ENCODE peak calls at places on chromosomes 2 and 18, in four cellular contexts. F is choroid plexus epithelial cell, Y is fibroblast of lung, X is sciatic nerve. Q is an unnamed sample.

GRCh38 chr2:68646303-68646702 is 2.9 kb downstream of the PROKR1 start:
- DNase-seq in F (peak), Y (no peak), X (no peak), Q (no peak)

GRCh38 chr18:42114310-42114943 is 159.4 kb downstream of the PIK3C3 start:
- DNase-seq in X (peak), F (peak), Y (peak), Q (peak)

GRCh38 chr2:38945372-38945771 is 55.7 kb downstream of the ARHGEF33 start:
- DNase-seq in Y (no peak), F (no peak), X (no peak), Q (peak)

GRCh38 chr2:28639836-28640235 is 111.8 kb upstream of the PPP1CB start:
- DNase-seq in Y (no peak), F (no peak), X (no peak), Q (no peak)

GRCh38 chr2:172021955-172022354 is 22.2 kb downstream of the METAP1D start:
- DNase-seq in Y (peak), F (peak), X (no peak), Q (peak)

GRCh38 chr2:69023236-69023635 is 10.3 kb downstream of the ANTXR1 start:
- DNase-seq in Y (no peak), X (no peak), F (no peak), Q (no peak)

GRCh38 chr2:42195559-42195958 is 26.4 kb downstream of the EML4 start:
- DNase-seq in Y (peak), F (peak), X (no peak), Q (peak)

GRCh38 chr2:127733816-127734537 is 32.7 kb downstream of the SFT2D3 start:
- DNase-seq in F (peak), Y (peak), X (no peak), Q (peak)

GRCh38 chr2:121099329-121100318 is 185.4 kb downstream of the TFCP2L1 start:
- DNase-seq in X (no peak), Y (no peak), F (no peak), Q (no peak)

GRCh38 chr2:196482119-196483065 is 157.1 kb upstream of the CCDC150 start:
- DNase-seq in Y (peak), F (peak), X (no peak), Q (peak)

GRCh38 chr18:75052475-75052874 is 156.5 kb downstream of the PTGR3 start:
- DNase-seq in X (no peak), Y (no peak), F (no peak), Q (no peak)

GRCh38 chr18:35158728-35159443 is 81.9 kb upstream of the ZNF397 start:
- DNase-seq in X (no peak), F (no peak), Y (no peak), Q (no peak)

GRCh38 chr2:101516833-101517690 is 42.1 kb upstream of the RFX8 start:
- DNase-seq in F (peak), Y (peak), X (no peak), Q (peak)

GRCh38 chr2:26922638-26923466 is 47.6 kb upstream of the MAPRE3 start:
- DNase-seq in Y (peak), X (no peak), F (peak), Q (peak)

GRCh38 chr18:62555135-62555534 is 32.3 kb downstream of the ZCCHC2 start:
- DNase-seq in X (no peak), Y (peak), F (peak), Q (no peak)

GRCh38 chr2:164560181-164560792 is 61.0 kb downstream of the GRB14 start:
- DNase-seq in F (peak), Y (peak), X (no peak), Q (peak)

GRCh38 chr2:10294077-10294476 is 8.6 kb upstream of the HPCAL1 start:
- DNase-seq in Y (no peak), F (no peak), X (no peak), Q (no peak)

GRCh38 chr2:236627193-236627592 is 57.6 kb downstream of the ACKR3 start:
- DNase-seq in Y (no peak), F (no peak), X (peak), Q (no peak)

GRCh38 chr18:63177822-63178525 is 141.6 kb downstream of the BCL2 start:
- DNase-seq in F (no peak), Y (no peak), X (no peak), Q (no peak)